ENCODE peak calls at places on chromosomes 11 and 22, in four cellular contexts. Z is trophoblast cell, G is IMR-90, R is neuronal stem cell. U is an unnamed sample.

GRCh38 chr11:65454311-65454695 is 31.7 kb downstream of the NEAT1 start:
- DNase-seq in Z (no peak), G (peak), R (no peak), U (peak)

GRCh38 chr11:75734491-75735180 is 17.0 kb downstream of the MOGAT2 start:
- DNase-seq in Z (no peak), G (no peak), R (no peak), U (no peak)

GRCh38 chr11:96741068-96741467 is 351.3 kb downstream of the JRKL start:
- DNase-seq in Z (no peak), G (peak), R (no peak), U (no peak)

GRCh38 chr11:2175659-2176058 is 4.0 kb upstream of the TH start:
- DNase-seq in Z (no peak), G (peak), R (no peak), U (no peak)

GRCh38 chr11:126034880-126035279 is 27.8 kb downstream of the CDON start:
- DNase-seq in Z (no peak), G (no peak), R (no peak), U (no peak)

GRCh38 chr11:31786996-31787685 is 24.0 kb downstream of the PAX6 start:
- DNase-seq in Z (no peak), G (no peak), R (no peak), U (no peak)

GRCh38 chr22:49133541-49133940 is 694.1 kb downstream of the BRD1 start:
- DNase-seq in Z (no peak), G (no peak), R (no peak), U (no peak)

GRCh38 chr11:5366856-5367255 is 15.5 kb downstream of the OR51B6 start:
- DNase-seq in Z (no peak), G (peak), R (no peak), U (no peak)

GRCh38 chr11:47350315-47350714 is 2.2 kb downstream of the MYBPC3 start:
- DNase-seq in Z (no peak), G (no peak), R (no peak), U (no peak)
- H3K9ac ChIP-seq in Z (no peak), G (no peak), R (peak), U (no peak)

DNA sequence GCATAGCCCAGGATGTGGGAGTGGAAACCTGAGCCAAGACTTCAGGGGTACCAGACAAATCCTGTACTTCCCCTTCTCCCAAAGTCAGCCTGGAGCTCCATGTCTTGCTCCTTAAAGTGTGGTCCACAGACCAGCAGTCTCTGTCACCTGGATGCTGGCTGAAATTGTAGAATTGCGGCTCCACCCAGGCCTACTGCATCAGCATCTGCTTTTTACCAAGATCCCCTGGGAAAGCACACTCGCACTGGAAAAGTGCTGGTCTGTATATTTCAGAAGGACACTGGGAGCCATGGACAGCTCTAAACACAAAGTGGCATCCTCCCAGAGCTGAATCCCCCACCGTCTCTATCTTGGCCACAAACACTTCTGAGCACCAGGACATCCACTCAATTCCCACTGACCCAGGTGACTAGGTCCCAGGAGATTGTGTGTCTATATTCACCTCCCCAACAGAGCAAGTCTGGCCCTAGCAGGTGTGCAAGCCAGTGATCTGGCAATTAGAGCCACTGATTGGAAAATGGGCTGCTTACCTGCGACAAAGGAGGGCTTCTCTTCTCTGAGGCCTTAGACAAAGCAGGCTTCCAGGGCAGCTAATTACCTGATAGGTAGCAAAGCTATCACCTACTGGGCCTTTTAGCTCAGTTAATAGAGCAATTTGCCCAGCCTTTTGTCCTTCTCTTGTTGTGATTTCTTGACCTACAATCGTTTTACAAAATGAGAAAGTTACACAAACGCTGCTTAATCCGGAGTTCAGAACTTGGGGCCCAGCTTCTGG is 443.3 kb downstream of the MN1 start:
- DNase-seq in Z (no peak), G (no peak), R (no peak), U (no peak)
- H3K14ac ChIP-seq in Z (no peak), G (no peak), R (no peak), U (no peak)

DNA sequence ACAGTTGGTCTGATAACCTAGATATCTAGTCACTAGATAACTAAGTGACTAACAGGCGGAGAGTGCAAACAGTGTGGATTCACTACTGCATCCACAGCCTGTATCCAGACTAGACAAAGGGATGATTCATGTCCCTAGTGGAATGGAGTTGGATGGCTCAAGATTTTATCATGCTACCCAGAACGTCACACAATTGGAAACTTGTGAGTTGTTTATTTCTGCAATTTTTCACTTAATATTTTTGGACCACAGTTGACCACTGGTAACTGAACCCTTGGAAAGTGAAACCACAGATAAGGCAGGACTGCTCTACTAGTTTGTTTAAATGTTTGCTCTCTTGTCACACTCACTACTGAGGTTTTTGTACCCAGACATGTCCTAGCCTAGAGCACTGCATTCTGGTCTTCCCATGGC is 76.0 kb downstream of the UBASH3B start:
- DNase-seq in Z (peak), G (peak), R (no peak), U (peak)
- H3K4me2 ChIP-seq in Z (peak), G (peak), R (no peak), U (no peak)

GRCh38 chr11:35566161-35566560 is 40.7 kb upstream of the PAMR1 start:
- DNase-seq in Z (no peak), G (no peak), R (no peak), U (no peak)
- H3K9ac ChIP-seq in Z (no peak), G (no peak), R (no peak), U (peak)

GRCh38 chr22:46479046-46479445 is 58.4 kb downstream of the CELSR1 start:
- DNase-seq in Z (no peak), G (no peak), R (no peak), U (no peak)
- H3K14ac ChIP-seq in Z (peak), G (no peak), R (peak), U (no peak)

DNA sequence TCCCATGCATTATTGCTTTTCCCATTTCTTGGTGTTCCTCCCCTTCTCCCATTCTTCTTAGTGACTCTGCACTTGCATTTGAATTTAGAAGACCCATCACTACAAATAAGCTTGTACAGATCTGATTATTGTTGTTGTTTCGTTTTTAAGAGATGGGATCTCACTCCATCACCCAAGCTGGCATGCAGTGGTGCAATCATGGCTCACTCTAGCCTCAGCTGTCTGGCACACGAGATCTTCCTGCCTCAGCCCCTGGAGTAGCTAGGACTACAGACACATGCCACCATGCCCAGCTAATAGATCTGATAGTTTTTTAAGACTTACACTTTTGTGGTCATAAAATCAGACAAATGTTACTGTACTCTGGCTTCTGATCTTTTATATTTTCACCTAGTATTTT is 252.1 kb downstream of the DDX10 start:
- DNase-seq in Z (no peak), G (no peak), R (no peak), U (no peak)
- H3K4me2 ChIP-seq in Z (no peak), G (peak), R (no peak), U (no peak)

GRCh38 chr22:37549704-37550059 is 10.6 kb upstream of the CDC42EP1 start:
- DNase-seq in Z (no peak), G (peak), R (no peak), U (peak)
- H3K9ac ChIP-seq in Z (no peak), G (no peak), R (no peak), U (no peak)

GRCh38 chr22:41856484-41856883 is 23.6 kb downstream of the SREBF2 start:
- DNase-seq in Z (no peak), G (no peak), R (no peak), U (no peak)
- H3K14ac ChIP-seq in Z (no peak), G (no peak), R (no peak), U (no peak)

GRCh38 chr11:42253156-42253555 is 793.7 kb upstream of the LRRC4C start:
- DNase-seq in Z (no peak), G (no peak), R (no peak), U (no peak)

GRCh38 chr11:42244376-42244775 is 784.9 kb upstream of the LRRC4C start:
- DNase-seq in Z (no peak), G (no peak), R (no peak), U (no peak)

GRCh38 chr11:42251984-42252383 is 792.5 kb upstream of the LRRC4C start:
- DNase-seq in Z (no peak), G (no peak), R (no peak), U (no peak)

GRCh38 chr11:42249956-42250355 is 790.5 kb upstream of the LRRC4C start:
- DNase-seq in Z (no peak), G (no peak), R (no peak), U (no peak)

GRCh38 chr11:42249401-42249800 is 789.9 kb upstream of the LRRC4C start:
- DNase-seq in Z (no peak), G (no peak), R (no peak), U (no peak)
- H3K4me2 ChIP-seq in Z (no peak), G (no peak), R (no peak), U (no peak)

U was measured in mesenchymal stem cell.